ENCODE peak calls at places on chromosome 5, in four cellular contexts. Q is uterus, R is sigmoid colon, M is AG04450. P is an unnamed sample. For H3K27me3, the result is how much of the 10 kb centered on the place peaks cover.

GRCh38 chr5:88662801-88663360 is 220.1 kb downstream of the MEF2C start:
- DNase-seq in M (no peak), Q (no peak), R (no peak), P (no peak)

GRCh38 chr5:43573058-43573457 is 16.2 kb upstream of the PAIP1 start:
- DNase-seq in M (no peak), Q (no peak), R (no peak), P (no peak)

GRCh38 chr5:118984602-118985001 is 3.7 kb downstream of the DTWD2 start:
- DNase-seq in Q (no peak), R (no peak), M (no peak), P (peak)

GRCh38 chr5:78505860-78506259 is 142.7 kb downstream of the LHFPL2 start:
- DNase-seq in R (no peak), M (no peak), Q (no peak), P (no peak)

GRCh38 chr5:109788596-109788995 is 98.9 kb downstream of the MAN2A1 start:
- DNase-seq in Q (no peak), M (no peak), R (no peak), P (no peak)

GRCh38 chr5:10828241-10828640 is 67.2 kb upstream of the DAP start:
- DNase-seq in Q (no peak), R (no peak), M (no peak), P (peak)

GRCh38 chr5:10330511-10331105 is 22.9 kb upstream of the MARCHF6 start:
- DNase-seq in M (no peak), Q (no peak), R (no peak), P (no peak)

GRCh38 chr5:111530298-111530740 is 18.0 kb upstream of the STARD4 start:
- DNase-seq in M (no peak), R (peak), Q (peak), P (no peak)

GRCh38 chr5:1805326-1805725 is 4.1 kb downstream of the NDUFS6 start:
- DNase-seq in R (no peak), M (no peak), Q (no peak), P (no peak)

GRCh38 chr5:138460032-138460693 is 5.1 kb upstream of the EGR1 start:
- DNase-seq in R (no peak), M (no peak), Q (no peak), P (no peak)

GRCh38 chr5:138457532-138458275 is 7.6 kb upstream of the EGR1 start:
- DNase-seq in R (no peak), M (no peak), Q (no peak), P (no peak)

GRCh38 chr5:138458856-138459255 is 6.4 kb upstream of the EGR1 start:
- DNase-seq in R (no peak), M (no peak), Q (no peak), P (no peak)

GRCh38 chr5:138459311-138459710 is 6.0 kb upstream of the EGR1 start:
- DNase-seq in R (no peak), M (no peak), Q (no peak), P (no peak)

DNA sequence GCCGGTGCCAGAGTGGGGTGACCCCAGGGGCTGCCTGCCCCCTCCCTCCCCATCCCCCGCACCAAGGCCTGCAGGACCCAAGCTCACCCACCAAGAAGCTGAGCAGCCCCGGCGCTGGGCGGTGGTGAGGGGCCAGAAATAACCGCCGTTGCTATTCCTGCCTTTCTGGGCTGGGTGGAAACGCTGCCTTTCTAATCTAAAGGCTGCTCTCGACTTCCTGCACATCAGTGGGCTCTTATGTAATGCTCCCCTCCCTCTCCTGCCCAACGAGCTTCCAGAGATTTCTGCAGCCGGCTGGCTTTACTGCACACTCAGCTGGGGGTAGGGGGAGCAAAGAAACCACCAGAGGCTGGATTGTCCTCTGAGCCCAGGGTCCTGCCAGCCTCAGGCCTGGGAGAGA is 6.9 kb upstream of the EGR1 start:
- DNase-seq in Q (no peak), M (no peak), R (no peak), P (no peak)
- H3K4me3 ChIP-seq in Q (no peak), M (no peak), R (no peak), P (no peak)

DNA sequence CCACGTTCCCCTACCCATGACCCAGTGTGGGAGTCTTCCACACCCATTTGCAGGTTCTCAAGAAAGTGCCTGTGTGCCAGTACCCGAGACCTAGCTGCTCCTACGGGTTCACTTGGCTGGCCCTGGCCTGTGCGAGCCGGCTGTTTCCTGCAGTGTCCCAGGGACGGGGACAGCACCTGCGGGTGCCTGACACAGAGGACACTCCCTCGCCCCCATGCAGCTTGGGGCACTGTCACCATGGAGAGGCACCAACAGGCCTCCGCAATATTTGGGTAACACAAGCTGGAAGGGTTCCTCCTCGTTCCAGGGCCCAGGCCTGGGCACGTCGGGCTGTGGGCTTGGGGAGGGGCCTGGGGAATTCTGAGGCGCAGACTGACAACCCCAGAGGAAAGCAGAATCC is 41.4 kb downstream of the DUSP1 start:
- DNase-seq in Q (no peak), M (no peak), R (peak), P (no peak)
- H3K27me3 ChIP-seq in Q (under half), M (under half), R (under half), P (under half)

GRCh38 chr5:31819926-31820516 is 181.1 kb downstream of the PDZD2 start:
- DNase-seq in M (no peak), R (no peak), Q (no peak), P (no peak)

GRCh38 chr5:31827862-31828261 is 188.9 kb downstream of the PDZD2 start:
- DNase-seq in Q (no peak), M (peak), R (no peak), P (no peak)

GRCh38 chr5:31825775-31826068 is 186.8 kb downstream of the PDZD2 start:
- DNase-seq in R (no peak), Q (no peak), M (no peak), P (no peak)

GRCh38 chr5:31824886-31825774 is 186.2 kb downstream of the PDZD2 start:
- DNase-seq in R (peak), M (peak), Q (peak), P (peak)

GRCh38 chr5:31823477-31823876 is 184.5 kb downstream of the PDZD2 start:
- DNase-seq in Q (no peak), R (no peak), M (no peak), P (no peak)
- TF ChIP-seq CTCF in Q (no peak), R (no peak), M (no peak), P (no peak)

DNA sequence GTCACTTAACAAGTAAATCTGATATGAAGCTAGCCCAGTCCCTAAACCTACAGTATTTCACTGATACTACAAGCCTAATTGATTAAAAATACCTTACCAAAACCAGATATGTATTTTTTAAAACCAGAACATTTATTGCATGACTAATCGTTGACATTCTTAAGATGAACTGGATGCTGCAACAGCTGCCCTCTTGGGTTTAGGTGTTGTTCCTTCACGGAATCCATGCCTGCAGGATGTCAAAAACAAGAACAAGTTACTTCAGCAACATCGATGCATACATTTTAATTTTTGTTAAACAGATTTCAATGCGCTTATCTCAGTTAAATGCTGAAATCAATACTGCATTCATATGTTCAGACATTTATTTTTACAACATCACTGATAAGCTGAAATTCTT is 2.7 kb downstream of the RPL37 start:
- DNase-seq in R (no peak), M (no peak), Q (no peak), P (no peak)
- H3K4me3 ChIP-seq in R (no peak), M (peak), Q (no peak), P (no peak)

DNA sequence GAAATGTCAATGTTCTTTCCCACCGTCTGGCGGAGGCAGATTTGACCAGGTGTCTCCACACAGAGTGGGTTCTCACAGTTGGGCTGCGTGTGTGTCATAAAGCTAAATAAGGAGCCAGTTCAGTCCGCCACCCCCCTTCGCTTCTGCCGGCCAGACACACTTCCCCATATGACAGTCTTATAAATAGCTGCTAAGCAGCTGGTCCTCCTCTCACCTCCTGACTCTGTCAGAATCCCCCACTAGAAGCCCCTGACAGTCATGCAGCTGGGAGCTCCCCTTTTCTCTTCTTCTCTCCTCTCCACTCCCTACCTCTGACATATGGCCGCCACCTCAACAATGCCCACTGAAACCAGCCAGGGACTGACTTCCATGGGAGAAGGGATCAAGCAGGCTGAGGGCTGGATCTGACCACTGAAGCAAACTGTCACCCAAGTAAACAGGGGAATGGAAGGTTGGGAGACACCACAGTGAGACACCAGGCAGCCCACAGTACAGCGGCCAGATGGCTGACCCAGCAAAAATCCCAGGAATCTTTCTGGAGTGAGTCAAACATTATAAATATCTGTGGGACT is 141.9 kb upstream of the EFNA5 start:
- DNase-seq in R (no peak), Q (no peak), M (peak), P (no peak)
- H3K27me3 ChIP-seq in R (under half), Q (under half), M (under half), P (under half)

GRCh38 chr5:60163762-60164161 is 270.2 kb upstream of the PDE4D start:
- DNase-seq in Q (no peak), R (no peak), M (no peak), P (peak)

DNA sequence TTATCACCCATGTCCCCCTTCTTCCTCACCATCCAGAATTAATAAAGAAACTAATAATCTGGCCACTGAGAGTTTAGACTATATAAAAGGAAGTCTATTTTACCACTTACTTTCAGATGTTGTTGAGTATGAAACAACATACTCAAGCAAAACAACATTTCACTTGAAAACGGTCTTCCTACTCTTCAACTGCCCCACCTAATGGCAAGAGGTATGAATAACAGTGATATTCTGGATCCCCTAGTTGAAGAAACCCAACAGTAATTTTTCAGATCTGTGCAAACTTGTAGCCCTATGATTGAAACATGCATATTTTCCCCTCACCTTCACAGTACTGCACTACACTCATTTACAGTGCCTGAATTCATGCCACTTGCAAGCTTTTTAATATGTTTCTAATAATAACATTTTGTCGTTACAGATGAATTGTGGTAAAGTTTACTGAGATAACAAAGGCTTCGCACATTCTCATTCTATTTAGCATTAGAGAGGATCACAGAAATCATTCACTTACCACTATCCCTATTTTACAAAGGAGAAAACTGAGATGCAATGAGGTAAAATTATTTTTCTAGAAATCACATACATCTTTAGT is 267.9 kb upstream of the PDE4D start:
- DNase-seq in Q (no peak), R (no peak), M (no peak), P (no peak)
- TF ChIP-seq CTCF in Q (no peak), R (no peak), M (peak), P (peak)